ENCODE peak calls at places on chromosomes 13 and 19, in eight cellular contexts. O is substantia nigra; V is HT1080; E is G401; W is HS-5; Q is stromal cell of bone marrow; M is activated CD4-positive, alpha-beta memory T cell treated with anti-CD3 and anti-CD28 coated beads, Interleukin-2, amount 10 ng/mL, durations not matched to agents 7 days and 5 days; U is naive thymus-derived CD8-positive, alpha-beta T cell. P is an unnamed sample.

GRCh38 chr19:32566246-32566830 is 14.7 kb upstream of the PDCD5 start:
- DNase-seq in O (no peak), V (peak), E (no peak), W (no peak), Q (no peak), M (no peak), U (no peak), P (no peak)

GRCh38 chr19:30167976-30168635 is 204.1 kb upstream of the ZNF536 start:
- DNase-seq in O (no peak), V (no peak), E (no peak), W (no peak), Q (no peak), M (no peak), U (no peak), P (no peak)

GRCh38 chr13:110964229-110965037 is 49.6 kb upstream of the ANKRD10 start:
- DNase-seq in O (no peak), V (no peak), E (peak), W (no peak), Q (no peak), M (no peak), U (no peak), P (no peak)

GRCh38 chr13:39051157-39051556 is 12.9 kb downstream of the NHLRC3 start:
- DNase-seq in O (no peak), V (peak), E (peak), W (no peak), Q (peak), M (no peak), U (no peak), P (peak)

GRCh38 chr13:98792784-98793183 is 40.3 kb upstream of the SLC15A1 start:
- DNase-seq in O (no peak), V (no peak), E (no peak), W (no peak), Q (no peak), M (no peak), U (no peak), P (no peak)

GRCh38 chr13:93903909-93904308 is 575.6 kb downstream of the DCT start:
- DNase-seq in O (no peak), V (no peak), E (no peak), W (no peak), Q (no peak), M (no peak), U (no peak), P (no peak)

GRCh38 chr13:73822671-73823592 is 311.3 kb downstream of the KLF12 start:
- DNase-seq in O (no peak), V (no peak), E (no peak), W (no peak), Q (no peak), M (no peak), U (no peak), P (no peak)

GRCh38 chr13:107518292-107518691 is 697.0 kb downstream of the LIG4 start:
- DNase-seq in O (no peak), V (no peak), E (no peak), W (no peak), Q (no peak), M (no peak), U (no peak), P (no peak)

GRCh38 chr19:703651-704446 is 4.9 kb upstream of the PALM start:
- DNase-seq in O (no peak), V (no peak), E (no peak), W (no peak), Q (no peak), M (peak), U (peak), P (no peak)

GRCh38 chr19:41411682-41412265 is 14.2 kb downstream of the BCKDHA start:
- DNase-seq in O (peak), V (no peak), E (peak), W (no peak), Q (no peak), M (no peak), U (no peak), P (no peak)